ENCODE peak calls at places on chromosomes 7 and 10, in nine cellular contexts. One of them, this sample, is unnamed.

GRCh38 chr7:91671245-91671644 is 209.3 kb downstream of the MTERF1 start:
- DNase-seq in right cardiac atrium: no peak
- DNase-seq in HTR-8/SVneo: no peak
- DNase-seq in posterior vena cava: no peak
- DNase-seq in omental fat pad: no peak
- DNase-seq in stomach: no peak
- DNase-seq in BJ: no peak
- DNase-seq in T-helper 2 cell: no peak
- DNase-seq in NCI-H1092 treated with DMSO at 0.1 percent for 48 hours: no peak
- DNase-seq in this sample: no peak

GRCh38 chr10:33152146-33152545 is 182.3 kb downstream of the NRP1 start:
- DNase-seq in right cardiac atrium: peak
- DNase-seq in HTR-8/SVneo: no peak
- DNase-seq in posterior vena cava: no peak
- DNase-seq in omental fat pad: no peak
- DNase-seq in stomach: no peak
- DNase-seq in BJ: no peak
- DNase-seq in T-helper 2 cell: no peak
- DNase-seq in NCI-H1092 treated with DMSO at 0.1 percent for 48 hours: no peak
- DNase-seq in this sample: no peak

GRCh38 chr7:118492466-118492865 is 268.0 kb downstream of the ANKRD7 start:
- DNase-seq in right cardiac atrium: no peak
- DNase-seq in HTR-8/SVneo: no peak
- DNase-seq in posterior vena cava: no peak
- DNase-seq in omental fat pad: no peak
- DNase-seq in stomach: no peak
- DNase-seq in BJ: no peak
- DNase-seq in T-helper 2 cell: no peak
- DNase-seq in NCI-H1092 treated with DMSO at 0.1 percent for 48 hours: no peak
- DNase-seq in this sample: no peak

GRCh38 chr7:116393654-116394053 is 105.9 kb upstream of the CAV2 start:
- DNase-seq in right cardiac atrium: peak
- DNase-seq in HTR-8/SVneo: no peak
- DNase-seq in posterior vena cava: no peak
- DNase-seq in omental fat pad: no peak
- DNase-seq in stomach: no peak
- DNase-seq in BJ: no peak
- DNase-seq in T-helper 2 cell: no peak
- DNase-seq in NCI-H1092 treated with DMSO at 0.1 percent for 48 hours: no peak
- DNase-seq in this sample: no peak

GRCh38 chr7:44216521-44217030 is 15.8 kb downstream of the YKT6 start:
- DNase-seq in right cardiac atrium: no peak
- DNase-seq in HTR-8/SVneo: no peak
- DNase-seq in posterior vena cava: peak
- DNase-seq in omental fat pad: no peak
- DNase-seq in stomach: no peak
- DNase-seq in BJ: no peak
- DNase-seq in T-helper 2 cell: no peak
- DNase-seq in NCI-H1092 treated with DMSO at 0.1 percent for 48 hours: no peak
- DNase-seq in this sample: no peak

GRCh38 chr10:114791768-114792167 is 29.8 kb upstream of the FHIP2A start:
- DNase-seq in right cardiac atrium: no peak
- DNase-seq in HTR-8/SVneo: no peak
- DNase-seq in posterior vena cava: no peak
- DNase-seq in omental fat pad: no peak
- DNase-seq in stomach: no peak
- DNase-seq in BJ: no peak
- DNase-seq in T-helper 2 cell: no peak
- DNase-seq in NCI-H1092 treated with DMSO at 0.1 percent for 48 hours: no peak
- DNase-seq in this sample: no peak

GRCh38 chr7:158276414-158277218 is 311.0 kb downstream of the PTPRN2 start:
- DNase-seq in right cardiac atrium: no peak
- DNase-seq in HTR-8/SVneo: no peak
- DNase-seq in posterior vena cava: peak
- DNase-seq in omental fat pad: no peak
- DNase-seq in stomach: no peak
- DNase-seq in BJ: no peak
- DNase-seq in T-helper 2 cell: no peak
- DNase-seq in NCI-H1092 treated with DMSO at 0.1 percent for 48 hours: no peak
- DNase-seq in this sample: no peak

GRCh38 chr7:1990001-1990670 is 242.6 kb downstream of the MAD1L1 start:
- DNase-seq in right cardiac atrium: peak
- DNase-seq in HTR-8/SVneo: no peak
- DNase-seq in posterior vena cava: no peak
- DNase-seq in omental fat pad: no peak
- DNase-seq in stomach: no peak
- DNase-seq in BJ: no peak
- DNase-seq in T-helper 2 cell: no peak
- DNase-seq in NCI-H1092 treated with DMSO at 0.1 percent for 48 hours: no peak
- DNase-seq in this sample: no peak

GRCh38 chr10:84348431-84348830 is 20.0 kb downstream of the CCSER2 start:
- DNase-seq in right cardiac atrium: no peak
- DNase-seq in HTR-8/SVneo: peak
- DNase-seq in posterior vena cava: no peak
- DNase-seq in omental fat pad: no peak
- DNase-seq in stomach: no peak
- DNase-seq in BJ: no peak
- DNase-seq in T-helper 2 cell: no peak
- DNase-seq in NCI-H1092 treated with DMSO at 0.1 percent for 48 hours: no peak
- DNase-seq in this sample: no peak

GRCh38 chr7:5549096-5549896 is 125.7 kb upstream of the TNRC18 start:
- DNase-seq in right cardiac atrium: no peak
- DNase-seq in HTR-8/SVneo: peak
- DNase-seq in posterior vena cava: peak
- DNase-seq in omental fat pad: no peak
- DNase-seq in stomach: peak
- DNase-seq in BJ: no peak
- DNase-seq in T-helper 2 cell: no peak
- DNase-seq in NCI-H1092 treated with DMSO at 0.1 percent for 48 hours: no peak
- DNase-seq in this sample: no peak

GRCh38 chr10:61140765-61141392 is 196.9 kb upstream of the RHOBTB1 start:
- DNase-seq in right cardiac atrium: no peak
- DNase-seq in HTR-8/SVneo: peak
- DNase-seq in posterior vena cava: no peak
- DNase-seq in omental fat pad: no peak
- DNase-seq in stomach: peak
- DNase-seq in BJ: peak
- DNase-seq in T-helper 2 cell: no peak
- DNase-seq in NCI-H1092 treated with DMSO at 0.1 percent for 48 hours: peak
- DNase-seq in this sample: no peak

GRCh38 chr7:155052982-155053381 is 17.1 kb upstream of the HTR5A start:
- DNase-seq in right cardiac atrium: no peak
- DNase-seq in HTR-8/SVneo: no peak
- DNase-seq in posterior vena cava: no peak
- DNase-seq in omental fat pad: no peak
- DNase-seq in stomach: no peak
- DNase-seq in BJ: no peak
- DNase-seq in T-helper 2 cell: no peak
- DNase-seq in NCI-H1092 treated with DMSO at 0.1 percent for 48 hours: no peak
- DNase-seq in this sample: no peak

GRCh38 chr7:29086545-29086944 is 59.8 kb downstream of the CPVL start:
- DNase-seq in right cardiac atrium: no peak
- DNase-seq in HTR-8/SVneo: no peak
- DNase-seq in posterior vena cava: no peak
- DNase-seq in omental fat pad: no peak
- DNase-seq in stomach: no peak
- DNase-seq in BJ: no peak
- DNase-seq in T-helper 2 cell: no peak
- DNase-seq in NCI-H1092 treated with DMSO at 0.1 percent for 48 hours: peak
- DNase-seq in this sample: no peak

GRCh38 chr10:23422003-23422411 is 16.9 kb upstream of the OTUD1 start:
- DNase-seq in right cardiac atrium: no peak
- DNase-seq in HTR-8/SVneo: no peak
- DNase-seq in posterior vena cava: no peak
- DNase-seq in omental fat pad: no peak
- DNase-seq in stomach: no peak
- DNase-seq in BJ: no peak
- DNase-seq in T-helper 2 cell: no peak
- DNase-seq in NCI-H1092 treated with DMSO at 0.1 percent for 48 hours: no peak
- DNase-seq in this sample: no peak

GRCh38 chr10:24751716-24752115 is 28.0 kb upstream of the ARHGAP21 start:
- DNase-seq in right cardiac atrium: no peak
- DNase-seq in HTR-8/SVneo: peak
- DNase-seq in posterior vena cava: no peak
- DNase-seq in omental fat pad: no peak
- DNase-seq in stomach: no peak
- DNase-seq in BJ: no peak
- DNase-seq in T-helper 2 cell: no peak
- DNase-seq in NCI-H1092 treated with DMSO at 0.1 percent for 48 hours: no peak
- DNase-seq in this sample: no peak

GRCh38 chr7:127504715-127505114 is 80.7 kb downstream of the GCC1 start:
- DNase-seq in right cardiac atrium: no peak
- DNase-seq in HTR-8/SVneo: peak
- DNase-seq in posterior vena cava: no peak
- DNase-seq in omental fat pad: no peak
- DNase-seq in stomach: no peak
- DNase-seq in BJ: no peak
- DNase-seq in T-helper 2 cell: no peak
- DNase-seq in NCI-H1092 treated with DMSO at 0.1 percent for 48 hours: no peak
- DNase-seq in this sample: no peak

GRCh38 chr7:64946772-64947171 is 43.7 kb downstream of the ZNF273 start:
- DNase-seq in right cardiac atrium: peak
- DNase-seq in HTR-8/SVneo: no peak
- DNase-seq in posterior vena cava: no peak
- DNase-seq in omental fat pad: no peak
- DNase-seq in stomach: no peak
- DNase-seq in BJ: no peak
- DNase-seq in T-helper 2 cell: no peak
- DNase-seq in NCI-H1092 treated with DMSO at 0.1 percent for 48 hours: peak
- DNase-seq in this sample: no peak

GRCh38 chr10:17784701-17785100 is 24.4 kb upstream of the MRC1 start:
- DNase-seq in right cardiac atrium: no peak
- DNase-seq in HTR-8/SVneo: no peak
- DNase-seq in posterior vena cava: no peak
- DNase-seq in omental fat pad: no peak
- DNase-seq in stomach: no peak
- DNase-seq in BJ: no peak
- DNase-seq in T-helper 2 cell: no peak
- DNase-seq in NCI-H1092 treated with DMSO at 0.1 percent for 48 hours: no peak
- DNase-seq in this sample: no peak

GRCh38 chr10:97499561-97500296 is 1.0 kb downstream of the UBTD1 start:
- DNase-seq in right cardiac atrium: peak
- DNase-seq in HTR-8/SVneo: peak
- DNase-seq in posterior vena cava: peak
- DNase-seq in omental fat pad: peak
- DNase-seq in stomach: peak
- DNase-seq in BJ: no peak
- DNase-seq in T-helper 2 cell: no peak
- DNase-seq in NCI-H1092 treated with DMSO at 0.1 percent for 48 hours: no peak
- DNase-seq in this sample: no peak

GRCh38 chr7:100866721-100867039 is 507 bp upstream of the TRIP6 start:
- DNase-seq in right cardiac atrium: no peak
- DNase-seq in HTR-8/SVneo: no peak
- DNase-seq in posterior vena cava: no peak
- DNase-seq in omental fat pad: no peak
- DNase-seq in stomach: no peak
- DNase-seq in BJ: no peak
- DNase-seq in T-helper 2 cell: no peak
- DNase-seq in NCI-H1092 treated with DMSO at 0.1 percent for 48 hours: no peak
- DNase-seq in this sample: no peak

GRCh38 chr10:91185239-91185875 is 35.1 kb upstream of the PCGF5 start:
- DNase-seq in right cardiac atrium: peak
- DNase-seq in HTR-8/SVneo: peak
- DNase-seq in posterior vena cava: no peak
- DNase-seq in omental fat pad: no peak
- DNase-seq in stomach: no peak
- DNase-seq in BJ: no peak
- DNase-seq in T-helper 2 cell: no peak
- DNase-seq in NCI-H1092 treated with DMSO at 0.1 percent for 48 hours: no peak
- DNase-seq in this sample: no peak

GRCh38 chr7:80876894-80877414 is 41.9 kb downstream of the SEMA3C start:
- DNase-seq in right cardiac atrium: no peak
- DNase-seq in HTR-8/SVneo: peak
- DNase-seq in posterior vena cava: no peak
- DNase-seq in omental fat pad: no peak
- DNase-seq in stomach: no peak
- DNase-seq in BJ: no peak
- DNase-seq in T-helper 2 cell: no peak
- DNase-seq in NCI-H1092 treated with DMSO at 0.1 percent for 48 hours: no peak
- DNase-seq in this sample: no peak

GRCh38 chr7:45574521-45575500 is 643 bp downstream of the ADCY1 start:
- DNase-seq in right cardiac atrium: peak
- DNase-seq in HTR-8/SVneo: peak
- DNase-seq in posterior vena cava: no peak
- DNase-seq in omental fat pad: no peak
- DNase-seq in stomach: peak
- DNase-seq in BJ: no peak
- DNase-seq in T-helper 2 cell: no peak
- DNase-seq in NCI-H1092 treated with DMSO at 0.1 percent for 48 hours: peak
- DNase-seq in this sample: no peak

GRCh38 chr10:126387041-126387908 is 1.0 kb downstream of the ADAM12 start:
- DNase-seq in right cardiac atrium: peak
- DNase-seq in HTR-8/SVneo: peak
- DNase-seq in posterior vena cava: peak
- DNase-seq in omental fat pad: peak
- DNase-seq in stomach: peak
- DNase-seq in BJ: peak
- DNase-seq in T-helper 2 cell: peak
- DNase-seq in NCI-H1092 treated with DMSO at 0.1 percent for 48 hours: peak
- DNase-seq in this sample: peak

GRCh38 chr10:95832216-95833037 is 75.3 kb upstream of the CC2D2B start:
- DNase-seq in right cardiac atrium: no peak
- DNase-seq in HTR-8/SVneo: no peak
- DNase-seq in posterior vena cava: no peak
- DNase-seq in omental fat pad: no peak
- DNase-seq in stomach: no peak
- DNase-seq in BJ: no peak
- DNase-seq in T-helper 2 cell: peak
- DNase-seq in NCI-H1092 treated with DMSO at 0.1 percent for 48 hours: no peak
- DNase-seq in this sample: peak

GRCh38 chr7:101232141-101232821 is 5.3 kb downstream of the CLDN15 start:
- DNase-seq in right cardiac atrium: no peak
- DNase-seq in HTR-8/SVneo: no peak
- DNase-seq in posterior vena cava: no peak
- DNase-seq in omental fat pad: no peak
- DNase-seq in stomach: peak
- DNase-seq in BJ: no peak
- DNase-seq in T-helper 2 cell: no peak
- DNase-seq in NCI-H1092 treated with DMSO at 0.1 percent for 48 hours: no peak
- DNase-seq in this sample: no peak

GRCh38 chr7:66454600-66455225 is 174.0 kb upstream of the KCTD7 start:
- DNase-seq in right cardiac atrium: no peak
- DNase-seq in HTR-8/SVneo: no peak
- DNase-seq in posterior vena cava: no peak
- DNase-seq in omental fat pad: no peak
- DNase-seq in stomach: no peak
- DNase-seq in BJ: no peak
- DNase-seq in T-helper 2 cell: no peak
- DNase-seq in NCI-H1092 treated with DMSO at 0.1 percent for 48 hours: no peak
- DNase-seq in this sample: no peak

GRCh38 chr7:2734761-2735571 is 47.0 kb downstream of the AMZ1 start:
- DNase-seq in right cardiac atrium: peak
- DNase-seq in HTR-8/SVneo: no peak
- DNase-seq in posterior vena cava: peak
- DNase-seq in omental fat pad: no peak
- DNase-seq in stomach: peak
- DNase-seq in BJ: no peak
- DNase-seq in T-helper 2 cell: no peak
- DNase-seq in NCI-H1092 treated with DMSO at 0.1 percent for 48 hours: peak
- DNase-seq in this sample: no peak

GRCh38 chr7:93430917-93431588 is 143.5 kb downstream of the CALCR start:
- DNase-seq in right cardiac atrium: no peak
- DNase-seq in HTR-8/SVneo: no peak
- DNase-seq in posterior vena cava: no peak
- DNase-seq in omental fat pad: no peak
- DNase-seq in stomach: no peak
- DNase-seq in BJ: no peak
- DNase-seq in T-helper 2 cell: no peak
- DNase-seq in NCI-H1092 treated with DMSO at 0.1 percent for 48 hours: no peak
- DNase-seq in this sample: no peak

GRCh38 chr10:52436664-52437063 is 122.6 kb downstream of the DKK1 start:
- DNase-seq in right cardiac atrium: no peak
- DNase-seq in HTR-8/SVneo: no peak
- DNase-seq in posterior vena cava: no peak
- DNase-seq in omental fat pad: no peak
- DNase-seq in stomach: no peak
- DNase-seq in BJ: no peak
- DNase-seq in T-helper 2 cell: no peak
- DNase-seq in NCI-H1092 treated with DMSO at 0.1 percent for 48 hours: no peak
- DNase-seq in this sample: no peak

GRCh38 chr10:99854860-99855259 is 72.4 kb downstream of the ABCC2 start:
- DNase-seq in right cardiac atrium: no peak
- DNase-seq in HTR-8/SVneo: peak
- DNase-seq in posterior vena cava: no peak
- DNase-seq in omental fat pad: no peak
- DNase-seq in stomach: no peak
- DNase-seq in BJ: peak
- DNase-seq in T-helper 2 cell: no peak
- DNase-seq in NCI-H1092 treated with DMSO at 0.1 percent for 48 hours: peak
- DNase-seq in this sample: no peak